ENCODE peak calls at places on chromosomes 4 and X, in eight cellular contexts. Q is SK-N-SH, R is OCI-LY7, G is MM.1S, M is neural progenitor cell, T is hepatocyte, N is PC-3, K is HCT116. S is an unnamed sample.

GRCh38 chr4:106676173-106676921 is 307.8 kb upstream of the GIMD1 start:
- DNase-seq in Q (no peak), R (no peak), G (no peak), M (no peak), T (no peak), N (no peak), K (no peak), S (no peak)

GRCh38 chr4:103892616-103893015 is 172.8 kb upstream of the TACR3 start:
- DNase-seq in Q (no peak), R (no peak), G (no peak), M (no peak), T (no peak), N (no peak), K (no peak), S (no peak)

GRCh38 chr4:53103489-53103888 is 241.4 kb downstream of the RASL11B start:
- DNase-seq in Q (no peak), R (no peak), G (no peak), M (no peak), T (no peak), N (no peak), K (no peak), S (no peak)

GRCh38 chr4:145501051-145501660 is 19.5 kb downstream of the SMAD1 start:
- DNase-seq in Q (no peak), R (peak), G (no peak), M (no peak), T (no peak), N (no peak), K (no peak), S (no peak)

GRCh38 chrX:112636288-112636687 is 43.5 kb downstream of the LHFPL1 start:
- DNase-seq in Q (no peak), R (no peak), G (no peak), M (no peak), T (no peak), N (no peak), K (no peak), S (no peak)

GRCh38 chrX:7073336-7073735 is 74.2 kb upstream of the STS start:
- DNase-seq in Q (no peak), R (no peak), G (no peak), M (no peak), T (no peak), N (no peak), K (no peak), S (no peak)

GRCh38 chrX:35711281-35711680 is 86.9 kb upstream of the MAGEB16 start:
- DNase-seq in Q (no peak), R (no peak), G (no peak), M (no peak), T (no peak), N (no peak), K (no peak), S (no peak)

GRCh38 chrX:116499780-116500179 is 37.0 kb upstream of the CT83 start:
- DNase-seq in Q (no peak), R (no peak), G (no peak), M (no peak), T (no peak), N (peak), K (no peak), S (no peak)

GRCh38 chr4:15774020-15774420 is 4.1 kb upstream of the CD38 start:
- DNase-seq in Q (no peak), R (no peak), G (no peak), M (no peak), T (peak), N (no peak), K (no peak), S (no peak)

GRCh38 chr4:23966720-23967119 is 76.9 kb upstream of the PPARGC1A start:
- DNase-seq in Q (peak), R (peak), G (no peak), M (peak), T (no peak), N (no peak), K (no peak), S (peak)

GRCh38 chr4:116866116-116866515 is 219.3 kb downstream of the TRAM1L1 start:
- DNase-seq in Q (no peak), R (no peak), G (no peak), M (no peak), T (no peak), N (no peak), K (no peak), S (peak)

GRCh38 chr4:175891231-175891630 is 79.2 kb upstream of the GPM6A start:
- DNase-seq in Q (no peak), R (no peak), G (no peak), M (no peak), T (no peak), N (no peak), K (no peak), S (no peak)

GRCh38 chrX:154013614-154014360 is 5.9 kb downstream of the IRAK1 start:
- DNase-seq in Q (peak), R (peak), G (no peak), M (peak), T (peak), N (peak), K (no peak), S (peak)

DNA sequence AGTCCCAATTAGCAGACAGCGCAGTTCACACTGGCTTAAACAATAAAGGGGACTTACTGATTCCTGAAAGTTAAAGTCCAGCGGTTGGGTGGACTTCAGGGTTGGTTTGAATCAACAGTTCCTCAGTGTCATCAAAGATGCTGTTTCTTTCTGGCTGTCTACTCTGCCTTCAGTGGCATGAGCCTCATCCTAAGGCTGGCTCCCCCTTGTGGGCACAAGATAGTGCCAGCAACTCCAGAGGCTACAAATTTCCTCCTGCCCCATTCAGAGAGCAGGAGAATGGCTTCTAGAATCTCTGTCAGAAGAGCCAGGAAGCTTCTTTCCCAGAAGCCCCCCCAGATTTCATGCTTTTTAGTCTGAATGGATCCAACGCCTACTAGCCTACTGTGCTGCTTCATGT is 82.4 kb upstream of the MTM1 start:
- DNase-seq in Q (peak), R (peak), G (peak), M (peak), T (peak), N (peak), K (peak), S (peak)
- TF ChIP-seq EZH2phosphoT487 in Q (no peak), R (no peak), G (no peak), M (no peak), T (no peak), N (no peak), K (no peak), S (no peak)

GRCh38 chrX:40018021-40018420 is 79.7 kb downstream of the BCOR start:
- DNase-seq in Q (no peak), R (no peak), G (no peak), M (no peak), T (no peak), N (no peak), K (no peak), S (no peak)

GRCh38 chrX:40015693-40016092 is 82.1 kb downstream of the BCOR start:
- DNase-seq in Q (no peak), R (no peak), G (no peak), M (no peak), T (no peak), N (no peak), K (no peak), S (peak)

GRCh38 chrX:40016702-40017101 is 81.1 kb downstream of the BCOR start:
- DNase-seq in Q (no peak), R (no peak), G (no peak), M (no peak), T (no peak), N (no peak), K (no peak), S (no peak)

DNA sequence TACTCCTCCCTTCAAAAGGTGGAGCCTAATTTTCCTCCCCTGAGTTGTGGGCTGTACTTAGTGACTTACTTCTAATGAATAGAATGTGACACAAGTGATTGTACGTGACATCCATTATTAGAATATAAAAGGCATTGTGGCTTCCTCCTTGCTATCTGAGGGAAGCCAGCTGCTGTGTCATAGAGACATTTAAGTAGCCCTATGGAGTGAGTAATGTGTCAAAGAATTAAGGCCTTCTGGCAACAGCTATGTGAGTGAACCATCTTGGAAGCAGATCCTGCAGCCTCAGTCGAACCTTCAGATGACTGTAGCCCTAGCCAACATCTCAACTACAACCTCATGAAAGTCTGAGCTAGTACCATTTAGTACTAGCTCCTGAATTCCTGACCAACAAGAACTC is 76.1 kb downstream of the BCOR start:
- DNase-seq in Q (no peak), R (no peak), G (no peak), M (no peak), T (no peak), N (peak), K (no peak), S (no peak)
- H3K4me2 ChIP-seq in Q (no peak), R (no peak), G (no peak), M (no peak), T (no peak), N (no peak), K (no peak), S (no peak)

DNA sequence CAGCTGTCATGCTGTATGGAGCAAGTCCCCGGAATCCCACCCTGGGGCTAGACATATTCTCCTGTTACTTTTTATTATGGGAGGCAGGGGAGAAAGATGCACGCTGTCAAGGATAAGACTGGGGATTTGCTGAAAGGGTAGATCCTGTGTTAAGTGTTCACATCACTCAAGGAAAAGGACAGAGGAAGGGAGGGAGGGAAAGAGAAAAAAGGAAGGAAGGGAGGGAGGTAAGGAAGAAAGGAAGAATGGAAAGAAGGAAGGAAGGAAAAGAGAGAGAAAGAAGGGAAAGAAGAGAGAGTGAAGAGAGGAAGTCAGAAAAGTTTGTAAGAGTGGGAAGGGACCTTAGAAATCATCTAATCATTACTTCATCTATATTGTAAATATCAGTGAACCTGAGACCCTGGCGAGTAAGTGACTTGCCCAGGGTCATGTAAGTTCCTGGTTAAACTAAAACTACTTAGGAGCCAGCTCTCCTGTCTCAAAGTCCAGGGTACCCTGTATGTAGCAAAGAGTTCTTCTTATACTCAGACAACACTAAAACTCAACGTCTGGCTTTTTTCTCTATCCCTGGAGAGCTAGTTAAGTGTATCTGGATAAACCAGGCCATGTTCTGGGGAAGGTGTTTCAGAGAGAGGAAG is 47.2 kb upstream of the MSX1 start:
- DNase-seq in Q (no peak), R (no peak), G (no peak), M (no peak), T (no peak), N (no peak), K (no peak), S (no peak)
- TF ChIP-seq CTCF in Q (no peak), R (no peak), G (no peak), M (no peak), T (no peak), N (no peak), K (no peak), S (no peak)

DNA sequence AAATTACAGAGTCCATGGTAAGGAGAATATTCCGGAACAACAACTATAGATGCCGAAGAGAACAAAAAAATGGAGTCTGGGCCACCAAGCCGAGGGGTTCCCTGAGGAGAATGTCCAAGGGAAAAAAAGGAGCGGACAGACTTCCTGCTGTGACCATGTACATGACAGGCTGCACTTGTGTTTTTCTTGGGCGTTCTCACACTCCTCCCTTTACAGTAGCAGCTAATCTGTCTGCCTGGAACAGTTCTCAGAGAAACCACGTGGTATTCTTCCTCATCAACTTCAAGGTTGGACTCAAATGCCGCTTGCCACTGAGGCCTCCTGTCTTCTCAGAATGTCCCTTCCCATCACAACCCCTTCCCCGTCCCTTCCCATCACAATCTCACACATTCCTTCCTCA is 30.8 kb upstream of the MTNR1A start:
- DNase-seq in Q (no peak), R (no peak), G (no peak), M (no peak), T (no peak), N (no peak), K (no peak), S (no peak)
- TF ChIP-seq EZH2phosphoT487 in Q (no peak), R (no peak), G (no peak), M (no peak), T (no peak), N (no peak), K (no peak), S (no peak)

DNA sequence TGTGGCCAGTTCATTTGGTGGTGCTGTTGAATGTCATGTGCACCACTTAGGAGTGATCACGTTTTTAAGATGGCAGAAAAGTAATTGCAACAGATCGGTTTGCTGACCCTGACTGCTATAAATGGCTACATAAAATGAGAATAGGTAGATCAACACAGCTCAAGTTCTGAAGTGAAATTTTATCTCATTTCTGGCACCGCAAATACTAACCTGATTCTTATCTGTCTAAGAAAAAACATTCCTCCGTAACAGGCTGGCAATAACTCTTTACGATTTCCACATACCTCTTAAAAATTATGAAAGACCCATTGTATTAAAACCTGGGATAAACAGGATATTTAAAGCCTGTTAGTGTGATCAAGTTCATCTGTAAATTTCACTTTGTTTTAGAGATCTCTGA is 387.5 kb downstream of the PDGFC start:
- DNase-seq in Q (no peak), R (no peak), G (no peak), M (no peak), T (no peak), N (peak), K (no peak), S (no peak)
- H3K4me2 ChIP-seq in Q (peak), R (no peak), G (no peak), M (no peak), T (peak), N (peak), K (no peak), S (no peak)

GRCh38 chr4:72959411-72959810 is 110.1 kb downstream of the COX18 start:
- DNase-seq in Q (no peak), R (no peak), G (no peak), M (no peak), T (no peak), N (no peak), K (no peak), S (no peak)
- TF ChIP-seq CTCF in Q (no peak), R (no peak), G (no peak), M (no peak), T (no peak), N (no peak), K (no peak), S (no peak)

GRCh38 chrX:103779156-103779555 is 2.5 kb downstream of the PLP1 start:
- DNase-seq in Q (peak), R (no peak), G (no peak), M (peak), T (no peak), N (no peak), K (no peak), S (no peak)
- TF ChIP-seq EZH2phosphoT487 in Q (no peak), R (no peak), G (no peak), M (no peak), T (no peak), N (no peak), K (no peak), S (no peak)

GRCh38 chrX:109481986-109482385 is at the start of gene GUCY2F:
- DNase-seq in Q (no peak), R (no peak), G (no peak), M (no peak), T (no peak), N (no peak), K (no peak), S (no peak)

GRCh38 chrX:109487640-109488039 is 5.8 kb upstream of the GUCY2F start:
- DNase-seq in Q (no peak), R (peak), G (peak), M (no peak), T (no peak), N (no peak), K (no peak), S (peak)

GRCh38 chrX:109489174-109489573 is 7.3 kb upstream of the GUCY2F start:
- DNase-seq in Q (no peak), R (no peak), G (no peak), M (no peak), T (no peak), N (no peak), K (no peak), S (no peak)

GRCh38 chrX:109484886-109485285 is 3.0 kb upstream of the GUCY2F start:
- DNase-seq in Q (no peak), R (no peak), G (no peak), M (no peak), T (no peak), N (no peak), K (no peak), S (no peak)

DNA sequence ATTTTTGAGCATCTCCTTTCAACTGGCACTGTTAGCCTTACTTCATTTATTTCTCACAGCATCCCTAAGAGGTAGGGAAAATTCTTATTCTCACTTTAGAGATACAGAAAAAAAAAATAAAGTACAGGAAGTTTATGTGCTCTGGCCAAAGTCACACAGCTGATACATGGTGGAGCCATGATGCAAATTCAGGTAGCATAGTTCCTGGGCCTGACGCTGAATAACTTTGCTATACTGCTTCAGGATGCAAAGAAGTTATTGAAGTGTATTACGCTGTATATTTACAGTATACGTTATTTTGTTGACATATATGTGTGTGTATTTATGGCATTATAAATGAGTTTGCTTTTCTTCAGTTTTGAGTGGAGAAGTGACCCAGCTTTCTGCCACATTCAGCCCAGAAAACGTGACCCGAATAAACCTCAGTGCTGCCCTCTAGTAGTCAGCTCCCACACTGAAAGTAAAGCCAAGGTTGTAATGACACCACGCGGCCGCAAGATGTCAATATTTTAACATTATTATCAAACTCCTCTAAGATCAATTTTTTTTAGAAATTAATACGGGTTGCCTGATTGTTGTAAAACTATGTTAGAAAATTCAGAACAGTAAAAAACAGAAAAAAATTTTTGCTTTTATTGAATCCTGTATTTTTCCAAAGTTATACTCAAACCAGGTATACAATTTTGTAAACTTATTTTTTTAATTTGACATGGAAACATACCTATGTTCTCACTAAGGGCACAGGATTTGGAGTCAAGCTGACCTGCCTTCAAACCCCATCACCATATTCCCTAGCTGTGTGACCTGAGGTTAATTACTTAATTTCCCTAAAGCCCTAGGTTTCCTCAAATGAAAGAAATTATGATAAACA is 3.8 kb upstream of the GUCY2F start:
- DNase-seq in Q (peak), R (peak), G (peak), M (peak), T (peak), N (peak), K (peak), S (peak)
- H3K4me2 ChIP-seq in Q (no peak), R (peak), G (no peak), M (no peak), T (no peak), N (no peak), K (no peak), S (no peak)

GRCh38 chr4:186701788-186702187 is 21.9 kb downstream of the FAT1 start:
- DNase-seq in Q (no peak), R (no peak), G (no peak), M (no peak), T (no peak), N (no peak), K (no peak), S (no peak)
- TF ChIP-seq CTCF in Q (no peak), R (no peak), G (no peak), M (no peak), T (no peak), N (no peak), K (no peak), S (no peak)

GRCh38 chr4:11402192-11402591 is 26.5 kb downstream of the HS3ST1 start:
- DNase-seq in Q (no peak), R (no peak), G (peak), M (no peak), T (no peak), N (no peak), K (no peak), S (no peak)
- TF ChIP-seq EZH2phosphoT487 in Q (no peak), R (no peak), G (no peak), M (no peak), T (no peak), N (no peak), K (no peak), S (no peak)